ENCODE peak calls at places on chromosomes 5 and 9, in four cellular contexts. E, U, B and T are unnamed samples.

GRCh38 chr9:13252852-13253251 is 26.6 kb downstream of the MPDZ start:
- DNase-seq in E (no peak), U (no peak), B (no peak), T (no peak)

GRCh38 chr9:122816163-122816867 is 12.1 kb downstream of the PDCL start:
- DNase-seq in B (no peak), U (no peak), E (no peak), T (no peak)

GRCh38 chr5:88602584-88602983 is 280.4 kb downstream of the MEF2C start:
- DNase-seq in E (peak; percentile 27), U (peak; percentile 8), B (no peak), T (peak; percentile 77)

GRCh38 chr9:134231330-134231745 is 67.0 kb upstream of the RNU6ATAC start:
- DNase-seq in E (no peak), B (no peak), U (no peak), T (no peak)

GRCh38 chr9:134408939-134409737 is 82.9 kb downstream of the RXRA start:
- DNase-seq in E (peak; percentile 57), B (no peak), U (no peak), T (no peak)

GRCh38 chr5:128305341-128305740 is 221.8 kb downstream of the SLC12A2 start:
- DNase-seq in E (no peak), B (no peak), U (no peak), T (no peak)

GRCh38 chr5:96408276-96408777 is 24.7 kb downstream of the PCSK1 start:
- DNase-seq in U (no peak), E (peak; percentile 9), B (no peak), T (no peak)

GRCh38 chr9:106921341-106921899 is 58.5 kb downstream of the ZNF462 start:
- DNase-seq in B (no peak), U (peak; percentile 8), E (peak; percentile 22), T (no peak)

GRCh38 chr5:90169078-90169477 is 240.5 kb downstream of the CETN3 start:
- DNase-seq in U (no peak), B (no peak), E (no peak), T (no peak)

GRCh38 chr9:109098221-109098959 is 21.4 kb downstream of the TMEM245 start:
- DNase-seq in E (peak; percentile 31), B (no peak), U (peak; percentile 68), T (no peak)

GRCh38 chr5:175202461-175203065 is 241.4 kb downstream of the DRD1 start:
- DNase-seq in U (no peak), B (no peak), E (no peak), T (no peak)

GRCh38 chr9:3880851-3881250 is 355.1 kb upstream of the RFX3 start:
- DNase-seq in B (no peak), E (no peak), U (no peak), T (no peak)

GRCh38 chr5:65927497-65928340 is 1.3 kb downstream of the ERBIN start:
- DNase-seq in B (no peak), U (peak; percentile 52), E (peak; percentile 64), T (no peak)

GRCh38 chr9:129863059-129863690 is 27.9 kb downstream of the USP20 start:
- DNase-seq in E (peak; percentile 97), U (no peak), B (no peak), T (no peak)

GRCh38 chr5:68817696-68818695 is 275.8 kb upstream of the SLC30A5 start:
- DNase-seq in U (no peak), E (no peak), B (no peak), T (peak; percentile 46)
- TF ChIP-seq NR2C2 in U (no peak), E (no peak), B (no peak), T (no peak)

GRCh38 chr5:37520811-37521210 is 141.7 kb downstream of the WDR70 start:
- DNase-seq in B (no peak), U (peak; percentile 2), E (no peak), T (no peak)

GRCh38 chr5:37517686-37518085 is 138.6 kb downstream of the WDR70 start:
- DNase-seq in E (no peak), B (no peak), U (no peak), T (no peak)

GRCh38 chr5:37514946-37515345 is 135.8 kb downstream of the WDR70 start:
- DNase-seq in B (no peak), E (no peak), U (no peak), T (no peak)

GRCh38 chr5:37519807-37520206 is 140.7 kb downstream of the WDR70 start:
- DNase-seq in U (no peak), E (no peak), B (no peak), T (no peak)

DNA sequence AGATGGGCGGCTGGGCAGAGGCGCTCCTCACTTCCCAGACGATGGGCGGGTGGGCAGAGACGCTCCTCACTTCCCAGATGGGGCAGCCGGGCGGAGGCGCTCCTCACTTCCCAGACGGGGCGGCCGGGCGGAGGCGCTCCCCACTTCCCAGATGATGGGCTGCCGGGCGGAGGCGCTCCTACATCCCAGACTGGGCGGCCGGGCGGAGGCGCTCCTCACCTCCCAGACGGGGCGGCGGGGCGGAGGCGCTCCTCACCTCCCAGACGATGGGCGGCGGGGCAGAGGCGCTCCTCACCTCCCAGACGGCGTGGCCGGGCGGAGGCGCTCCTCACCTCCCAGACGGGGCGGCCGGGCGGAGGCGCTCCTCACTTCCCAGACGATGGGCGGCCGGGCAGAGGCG is 140.2 kb downstream of the WDR70 start:
- DNase-seq in B (no peak), E (no peak), U (no peak), T (no peak)
- TF ChIP-seq TCF7 in B (no peak), E (no peak), U (no peak), T (no peak)

GRCh38 chr5:126385509-126385908 is 37.7 kb upstream of the GRAMD2B start:
- DNase-seq in B (no peak), U (no peak), E (no peak), T (no peak)
- TF ChIP-seq NR2C2 in B (no peak), U (no peak), E (no peak), T (no peak)

DNA sequence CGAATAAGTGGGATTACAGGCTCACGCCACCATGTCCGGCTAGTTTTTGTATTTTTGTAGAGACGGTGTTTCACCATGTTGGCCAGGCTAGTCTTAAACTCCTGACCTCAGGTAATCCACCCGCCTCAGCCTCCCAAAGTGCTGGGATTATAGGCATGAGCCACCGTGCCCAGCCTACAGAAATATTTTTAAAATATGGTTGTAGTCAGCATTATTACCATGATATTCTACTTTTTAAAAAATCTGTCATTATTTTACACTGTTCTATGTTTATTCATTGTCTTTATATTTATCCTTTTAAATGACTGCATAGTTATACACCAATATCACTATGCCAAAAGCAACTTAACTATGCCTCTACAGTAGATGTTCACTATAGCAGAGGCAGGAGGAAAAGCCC is 41.6 kb upstream of the SLC30A5 start:
- DNase-seq in B (no peak), E (no peak), U (no peak), T (no peak)
- TF ChIP-seq TCF7 in B (no peak), E (no peak), U (no peak), T (no peak)

GRCh38 chr9:93577940-93578682 is 1.7 kb downstream of the PHF2 start:
- DNase-seq in B (no peak), E (no peak), U (no peak), T (no peak)
- TF ChIP-seq NR2C2 in B (no peak), E (no peak), U (no peak), T (no peak)

GRCh38 chr5:36373527-36374086 is 71.9 kb upstream of the RANBP3L start:
- DNase-seq in U (peak; percentile 62), E (no peak), B (no peak), T (no peak)
- TF ChIP-seq TCF7 in U (no peak), E (no peak), B (no peak), T (no peak)

GRCh38 chr5:72540759-72541438 is 33.7 kb upstream of the ZNF366 start:
- DNase-seq in B (no peak), E (peak; percentile 29), U (no peak), T (no peak)
- TF ChIP-seq NR2C2 in B (no peak), E (no peak), U (no peak), T (no peak)

GRCh38 chr5:139655727-139656271 is 7.7 kb downstream of the CXXC5 start:
- DNase-seq in B (no peak), U (peak; percentile 76), E (no peak), T (no peak)
- TF ChIP-seq TCF7 in B (no peak), U (no peak), E (no peak), T (no peak)